ENCODE peak calls at places on chromosomes 6 and 20, in five cellular contexts. C is activated CD4-positive, alpha-beta T cell treated with anti-CD3 and anti-CD28 coated beads, Interleukin-2, amount 10 ng/mL, durations not matched to agents 7 days and 5 days; X is CD4-positive, alpha-beta T cell; G is MV-4-11; H is activated CD8-positive, alpha-beta memory T cell treated with anti-CD3 and anti-CD28 coated beads for 4 hours. M is an unnamed sample.
A peak's percentile ranks its signal among the peaks of the same experiment; 100 is the strongest.

GRCh38 chr6:154953644-154954043 is 41.5 kb upstream of the TIAM2 start:
- DNase-seq in H (no peak), X (no peak), C (no peak), G (no peak), M (no peak)

GRCh38 chr20:19911810-19912382 is 105.3 kb upstream of the NAA20 start:
- DNase-seq in H (no peak), G (no peak), X (no peak), C (no peak), M (no peak)

GRCh38 chr20:56200456-56200855 is 48.1 kb upstream of the MC3R start:
- DNase-seq in H (no peak), X (no peak), G (peak; percentile 2), C (no peak), M (no peak)

GRCh38 chr20:8709627-8710026 is 359.3 kb upstream of the PLCB4 start:
- DNase-seq in C (no peak), X (no peak), H (no peak), G (peak; percentile 44), M (no peak)

GRCh38 chr20:24100370-24101011 is 111.9 kb upstream of the GGTLC1 start:
- DNase-seq in G (peak; percentile 59), H (peak; percentile 21), C (peak; percentile 74), X (peak; percentile 51), M (peak; percentile 59)

GRCh38 chr6:162017551-162017950 is 710.0 kb downstream of the PRKN start:
- DNase-seq in G (no peak), H (no peak), C (no peak), X (no peak), M (no peak)

GRCh38 chr20:22690000-22690399 is 105.6 kb upstream of the FOXA2 start:
- DNase-seq in X (no peak), G (peak; percentile 22), H (no peak), C (no peak), M (no peak)

GRCh38 chr20:61577065-61577464 is 325.0 kb downstream of the CDH4 start:
- DNase-seq in C (no peak), X (no peak), H (no peak), G (no peak), M (no peak)

GRCh38 chr20:23399568-23400241 is 21.6 kb downstream of the NAPB start:
- DNase-seq in H (no peak), C (no peak), X (no peak), G (peak; percentile 21), M (no peak)

GRCh38 chr6:31545291-31545690 is 1.1 kb downstream of the ATP6V1G2 start:
- DNase-seq in C (no peak), X (no peak), H (no peak), G (no peak), M (no peak)

GRCh38 chr6:46097381-46097780 is 32.4 kb upstream of the ENPP4 start:
- DNase-seq in G (no peak), H (no peak), X (no peak), C (no peak), M (no peak)

GRCh38 chr20:21137078-21137477 is 11.2 kb downstream of the KIZ start:
- DNase-seq in G (no peak), C (no peak), X (no peak), H (no peak), M (peak; percentile 61)

GRCh38 chr6:155050311-155050710 is 55.2 kb downstream of the TIAM2 start:
- DNase-seq in X (no peak), C (peak; percentile 55), H (no peak), G (no peak), M (no peak)

GRCh38 chr6:37134622-37135191 is 35.2 kb upstream of the PIM1 start:
- DNase-seq in G (no peak), C (peak; percentile 9), H (no peak), X (no peak), M (no peak)

GRCh38 chr20:53914861-53915458 is 155.4 kb downstream of the BCAS1 start:
- DNase-seq in H (no peak), X (no peak), C (no peak), G (no peak), M (no peak)